ENCODE peak calls at places on chromosomes 6 and 20, in four cellular contexts. T is Peyer's patch, J is lung, F is PC-3. N is an unnamed sample. For H3K27me3, the result is how much of the 10 kb centered on the place peaks cover.

GRCh38 chr20:46056970-46057855 is 28.2 kb downstream of the SLC12A5 start:
- DNase-seq in T (no peak), J (no peak), F (no peak), N (no peak)

GRCh38 chr6:7067305-7067704 is 40.5 kb upstream of the RREB1 start:
- DNase-seq in T (no peak), J (no peak), F (no peak), N (no peak)

GRCh38 chr6:135115411-135116293 is 61.0 kb upstream of the HBS1L start:
- DNase-seq in T (no peak), J (no peak), F (no peak), N (no peak)

GRCh38 chr6:15218401-15218800 is 27.5 kb upstream of the JARID2 start:
- DNase-seq in T (no peak), J (no peak), F (no peak), N (no peak)

GRCh38 chr20:59042151-59042795 is at the start of gene PRELID3B:
- DNase-seq in T (peak), J (peak), F (peak), N (no peak)

GRCh38 chr6:80341330-80341729 is 234.9 kb downstream of the BCKDHB start:
- DNase-seq in T (no peak), J (no peak), F (no peak), N (no peak)

GRCh38 chr6:111573118-111573883 is 32.4 kb downstream of the TRAF3IP2 start:
- DNase-seq in T (no peak), J (no peak), F (peak), N (no peak)

GRCh38 chr20:33408716-33409654 is 7.7 kb upstream of the CDK5RAP1 start:
- DNase-seq in T (peak), J (no peak), F (no peak), N (no peak)

GRCh38 chr20:37188787-37189186 is 9.4 kb upstream of the MROH8 start:
- DNase-seq in T (no peak), J (no peak), F (no peak), N (no peak)

GRCh38 chr6:71012871-71013456 is 56.1 kb upstream of the B3GAT2 start:
- DNase-seq in T (no peak), J (no peak), F (peak), N (peak)

GRCh38 chr20:33267691-33268090 is 15.3 kb upstream of the BPIFB1 start:
- DNase-seq in T (no peak), J (no peak), F (no peak), N (no peak)

GRCh38 chr6:55668625-55669024 is 89.6 kb upstream of the HMGCLL1 start:
- DNase-seq in T (no peak), J (no peak), F (no peak), N (no peak)

GRCh38 chr6:127966616-127967015 is 65.8 kb upstream of the THEMIS start:
- DNase-seq in T (no peak), J (no peak), F (no peak), N (no peak)

GRCh38 chr20:11332376-11332775 is 585.3 kb upstream of the BTBD3 start:
- DNase-seq in T (no peak), J (no peak), F (no peak), N (no peak)

GRCh38 chr20:45993197-45993951 is 15.3 kb upstream of the MMP9 start:
- DNase-seq in T (peak), J (no peak), F (peak), N (no peak)

GRCh38 chr20:19275630-19276071 is 63.2 kb downstream of the SLC24A3 start:
- DNase-seq in T (peak), J (peak), F (no peak), N (no peak)

GRCh38 chr6:43932259-43932900 is 162.4 kb downstream of the VEGFA start:
- DNase-seq in T (no peak), J (no peak), F (no peak), N (no peak)
- TF ChIP-seq CTCF in T (no peak), J (no peak), F (no peak), N (no peak)

DNA sequence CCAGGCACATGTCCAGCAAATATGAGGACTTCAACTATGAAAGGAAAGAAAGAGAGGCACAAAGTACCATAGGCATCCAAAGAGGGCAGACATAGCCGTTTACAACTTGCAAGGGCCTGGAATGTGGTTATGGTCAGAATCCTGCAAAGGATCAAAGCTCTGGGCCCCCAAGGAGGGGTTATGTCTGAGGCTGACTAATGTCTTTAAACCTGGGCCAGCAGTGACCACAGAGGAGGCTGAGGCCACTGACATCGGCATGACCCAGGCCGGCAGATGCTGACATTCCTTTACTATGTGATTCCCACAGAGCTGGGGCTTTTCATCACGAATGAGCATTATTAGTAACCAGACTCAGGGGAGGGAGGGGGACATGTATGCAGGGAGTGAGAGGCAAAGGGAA is 861.1 kb downstream of the DHX35 start:
- DNase-seq in T (no peak), J (no peak), F (no peak), N (no peak)
- H3K27me3 ChIP-seq in T (under half), J (under half), F (under half), N (under half)

DNA sequence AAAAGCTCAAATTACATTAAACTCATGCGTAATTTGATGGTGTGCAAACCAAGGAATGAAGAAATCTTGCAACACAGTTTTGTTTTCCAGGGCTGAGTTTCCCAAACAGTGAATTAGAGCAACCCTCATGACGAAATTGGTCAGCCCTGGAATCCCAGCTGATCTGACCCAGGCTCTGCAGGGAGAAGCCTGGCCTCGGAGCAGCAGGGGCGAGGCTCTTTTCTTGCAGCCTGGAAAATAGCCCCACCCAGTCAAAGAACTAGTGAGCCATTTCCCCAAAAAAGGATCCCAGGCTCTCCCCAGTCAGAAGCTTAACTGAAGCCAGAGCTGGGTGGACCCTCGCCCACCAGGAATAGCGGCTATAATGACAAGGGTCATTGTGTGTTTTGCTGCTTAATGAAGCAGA is 107.3 kb upstream of the SNX9 start:
- DNase-seq in T (peak), J (peak), F (no peak), N (no peak)
- H3K4me3 ChIP-seq in T (no peak), J (no peak), F (no peak), N (no peak)

DNA sequence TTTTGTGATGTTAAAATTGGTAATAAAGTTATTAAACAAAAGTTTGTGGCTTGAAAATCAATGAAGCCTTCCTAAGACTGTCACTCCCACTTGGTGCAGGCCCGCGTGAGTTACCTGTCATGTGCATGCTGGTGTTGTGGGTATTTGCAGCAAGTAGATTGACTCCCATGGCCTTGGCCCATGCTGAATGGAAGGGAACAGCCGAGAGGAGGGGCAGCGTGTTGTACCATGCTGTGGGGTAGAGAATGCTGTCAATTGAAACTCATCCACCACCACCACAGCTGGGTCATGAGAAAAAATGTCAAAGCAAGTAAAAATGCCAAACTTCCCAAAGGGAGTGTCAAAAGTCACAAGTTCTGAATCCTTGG is 12.7 kb upstream of the VNN1 start:
- DNase-seq in T (no peak), J (no peak), F (no peak), N (no peak)
- TF ChIP-seq CTCF in T (no peak), J (no peak), F (no peak), N (no peak)

GRCh38 chr6:40439401-40439800 is 147.8 kb downstream of the LRFN2 start:
- DNase-seq in T (no peak), J (no peak), F (no peak), N (no peak)
- H3K27me3 ChIP-seq in T (under half), J (under half), F (under half), N (under half)

GRCh38 chr6:32184084-32184640 is at the start of gene AGER:
- DNase-seq in T (no peak), J (no peak), F (no peak), N (no peak)
- H3K4me3 ChIP-seq in T (no peak), J (no peak), F (no peak), N (no peak)

GRCh38 chr6:49453221-49453620 is 9.8 kb downstream of the MMUT start:
- DNase-seq in T (no peak), J (no peak), F (peak), N (no peak)
- TF ChIP-seq CTCF in T (peak), J (no peak), F (no peak), N (no peak)

GRCh38 chr6:28534880-28535279 is 9.2 kb downstream of the GPX5 start:
- DNase-seq in T (no peak), J (no peak), F (no peak), N (no peak)

GRCh38 chr6:28541996-28542395 is 16.3 kb downstream of the GPX5 start:
- DNase-seq in T (no peak), J (no peak), F (no peak), N (no peak)

GRCh38 chr6:28537509-28538140 is 11.9 kb downstream of the GPX5 start:
- DNase-seq in T (no peak), J (no peak), F (peak), N (peak)

GRCh38 chr6:28531479-28532128 is 5.9 kb downstream of the GPX5 start:
- DNase-seq in T (no peak), J (no peak), F (peak), N (no peak)

GRCh38 chr6:28537065-28537464 is 11.4 kb downstream of the GPX5 start:
- DNase-seq in T (no peak), J (no peak), F (no peak), N (no peak)
- H3K27me3 ChIP-seq in T (under half), J (under half), F (under half), N (under half)

DNA sequence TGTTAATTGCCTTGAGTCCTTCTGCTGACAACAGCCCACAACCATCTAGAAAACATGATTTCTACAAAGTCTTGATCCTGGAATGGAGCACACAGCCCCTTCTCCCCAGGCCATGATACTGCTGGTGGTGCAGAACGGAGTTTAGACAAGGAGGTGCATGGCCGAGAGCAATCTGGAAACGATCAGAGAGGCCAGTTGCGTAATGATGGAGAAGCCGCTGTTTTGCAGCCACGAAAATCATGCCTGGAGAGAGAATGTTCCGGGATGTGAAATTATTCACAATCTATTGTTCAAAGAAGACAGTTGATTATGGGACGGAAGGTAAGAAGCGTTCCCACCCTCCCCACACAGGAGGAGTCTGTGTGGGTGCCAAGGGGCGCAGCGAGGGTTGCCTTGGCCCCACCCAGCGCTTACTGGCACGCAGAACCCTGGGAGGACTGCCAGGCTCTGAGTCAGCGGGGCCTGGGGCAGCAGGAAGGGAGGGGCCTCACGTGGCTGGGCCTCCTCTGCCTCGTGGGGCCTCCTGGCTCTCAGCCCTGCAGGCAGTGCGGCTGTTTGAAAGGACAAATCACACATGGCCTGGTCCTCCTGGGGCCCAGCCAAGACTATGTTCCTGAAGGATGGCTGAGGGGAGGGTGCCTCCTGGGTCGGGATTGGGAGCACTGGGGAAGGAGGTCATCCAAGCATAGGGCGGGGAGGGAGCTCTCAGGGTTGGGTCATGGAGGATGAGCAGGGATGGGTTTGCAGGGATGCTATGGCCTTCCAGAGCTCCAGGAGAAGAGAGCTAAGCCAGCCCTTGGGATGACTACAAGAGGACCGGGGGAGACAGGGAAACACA is 8.7 kb upstream of the AP5S1 start:
- DNase-seq in T (peak), J (peak), F (peak), N (no peak)
- H3K4me3 ChIP-seq in T (peak), J (peak), F (peak), N (no peak)

DNA sequence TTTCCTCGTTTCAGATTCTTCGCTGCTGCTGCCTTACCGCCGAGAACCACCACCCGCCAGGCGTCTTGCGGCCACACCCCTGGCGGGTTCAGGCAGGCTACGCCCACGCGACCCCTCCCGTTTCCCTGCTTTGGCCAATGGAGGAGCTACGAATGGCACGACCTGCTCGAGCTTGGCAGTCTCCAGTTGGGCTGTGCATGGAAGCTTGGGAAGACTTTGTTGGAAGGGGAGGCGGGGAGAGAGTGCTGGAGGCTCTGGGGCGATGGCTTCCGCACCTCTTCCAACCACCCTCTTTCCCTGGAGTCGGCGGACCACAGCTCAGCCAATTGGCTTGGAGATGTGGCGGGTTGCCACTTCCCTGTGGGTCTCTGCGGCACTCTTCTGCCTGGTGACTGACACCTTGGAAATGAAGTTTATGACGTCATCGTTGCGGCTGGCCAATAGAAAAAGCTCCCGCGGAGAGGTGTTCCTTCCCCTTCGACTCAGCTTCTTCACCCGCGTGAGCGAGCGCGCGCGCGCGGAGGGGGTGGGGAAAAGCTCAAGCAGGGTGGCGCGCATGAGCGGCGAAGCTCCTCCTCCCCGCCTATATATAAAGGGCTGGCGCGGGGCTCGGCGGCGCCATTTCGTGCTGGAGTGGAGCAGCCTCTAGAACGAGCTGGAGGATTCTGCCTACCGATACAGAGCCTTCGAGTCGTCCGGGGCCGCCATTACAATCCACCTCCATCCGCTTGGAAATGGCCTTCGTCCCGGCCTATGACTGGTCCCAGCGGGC is 3.4 kb downstream of the BRD2 start:
- DNase-seq in T (peak), J (peak), F (peak), N (peak)
- TF ChIP-seq CTCF in T (no peak), J (no peak), F (no peak), N (no peak)

N was measured in GM06990.